ENCODE peak calls at places on chromosomes 4 and X, in nine cellular contexts. One of them, this sample, is unnamed. For H3K27me3, the result is how much of the 10 kb centered on the place peaks cover.

GRCh38 chrX:12974217-12974796 is 603 bp upstream of the TMSB4X start:
- DNase-seq in kidney epithelial cell: no peak
- DNase-seq in tibial nerve: peak
- DNase-seq in heart left ventricle: peak
- DNase-seq in upper lobe of right lung: peak
- DNase-seq in WERI-Rb-1: peak
- DNase-seq in IMR-90: peak
- DNase-seq in psoas muscle: peak
- DNase-seq in cardiac muscle cell: no peak
- DNase-seq in this sample: no peak

GRCh38 chrX:152635941-152636340 is 1.8 kb upstream of the GABRQ start:
- DNase-seq in IMR-90: peak
- DNase-seq in WERI-Rb-1: peak
- DNase-seq in cardiac muscle cell: peak
- DNase-seq in upper lobe of right lung: no peak
- DNase-seq in heart left ventricle: no peak
- DNase-seq in kidney epithelial cell: no peak
- DNase-seq in tibial nerve: peak
- DNase-seq in psoas muscle: no peak
- DNase-seq in this sample: no peak

GRCh38 chrX:97252111-97252510 is 368.4 kb downstream of the RPA4 start:
- DNase-seq in heart left ventricle: no peak
- DNase-seq in kidney epithelial cell: no peak
- DNase-seq in upper lobe of right lung: no peak
- DNase-seq in psoas muscle: no peak
- DNase-seq in WERI-Rb-1: no peak
- DNase-seq in IMR-90: no peak
- DNase-seq in cardiac muscle cell: no peak
- DNase-seq in tibial nerve: no peak
- DNase-seq in this sample: no peak

GRCh38 chr4:4730214-4730613 is 129.3 kb upstream of the MSX1 start:
- DNase-seq in psoas muscle: no peak
- DNase-seq in upper lobe of right lung: no peak
- DNase-seq in cardiac muscle cell: no peak
- DNase-seq in IMR-90: no peak
- DNase-seq in heart left ventricle: no peak
- DNase-seq in tibial nerve: no peak
- DNase-seq in kidney epithelial cell: no peak
- DNase-seq in WERI-Rb-1: no peak
- DNase-seq in this sample: no peak

GRCh38 chr4:152970102-152970820 is 34.1 kb downstream of the FHDC1 start:
- DNase-seq in IMR-90: peak
- DNase-seq in heart left ventricle: no peak
- DNase-seq in WERI-Rb-1: no peak
- DNase-seq in cardiac muscle cell: no peak
- DNase-seq in psoas muscle: no peak
- DNase-seq in kidney epithelial cell: no peak
- DNase-seq in upper lobe of right lung: no peak
- DNase-seq in tibial nerve: no peak
- DNase-seq in this sample: peak

GRCh38 chr4:56424176-56424575 is 11.2 kb downstream of the PPAT start:
- DNase-seq in heart left ventricle: no peak
- DNase-seq in upper lobe of right lung: no peak
- DNase-seq in IMR-90: no peak
- DNase-seq in cardiac muscle cell: peak
- DNase-seq in kidney epithelial cell: no peak
- DNase-seq in WERI-Rb-1: no peak
- DNase-seq in psoas muscle: no peak
- DNase-seq in tibial nerve: no peak
- DNase-seq in this sample: no peak

GRCh38 chr4:158809611-158810486 is 41.0 kb downstream of the FNIP2 start:
- DNase-seq in kidney epithelial cell: peak
- DNase-seq in heart left ventricle: no peak
- DNase-seq in psoas muscle: no peak
- DNase-seq in cardiac muscle cell: peak
- DNase-seq in tibial nerve: peak
- DNase-seq in upper lobe of right lung: no peak
- DNase-seq in IMR-90: peak
- DNase-seq in WERI-Rb-1: no peak
- DNase-seq in this sample: peak

GRCh38 chr4:157983300-157983699 is 189.5 kb downstream of the GASK1B start:
- DNase-seq in cardiac muscle cell: no peak
- DNase-seq in upper lobe of right lung: no peak
- DNase-seq in heart left ventricle: no peak
- DNase-seq in psoas muscle: no peak
- DNase-seq in WERI-Rb-1: no peak
- DNase-seq in IMR-90: no peak
- DNase-seq in tibial nerve: no peak
- DNase-seq in kidney epithelial cell: no peak
- DNase-seq in this sample: no peak

GRCh38 chr4:677431-678293 is 3.3 kb downstream of the MYL5 start:
- DNase-seq in WERI-Rb-1: no peak
- DNase-seq in upper lobe of right lung: no peak
- DNase-seq in cardiac muscle cell: no peak
- DNase-seq in IMR-90: no peak
- DNase-seq in kidney epithelial cell: no peak
- DNase-seq in tibial nerve: no peak
- DNase-seq in heart left ventricle: no peak
- DNase-seq in psoas muscle: peak
- DNase-seq in this sample: no peak

GRCh38 chr4:142815834-142816233 is 30.3 kb downstream of the INPP4B start:
- DNase-seq in tibial nerve: peak
- DNase-seq in cardiac muscle cell: no peak
- DNase-seq in WERI-Rb-1: no peak
- DNase-seq in upper lobe of right lung: no peak
- DNase-seq in psoas muscle: no peak
- DNase-seq in IMR-90: peak
- DNase-seq in kidney epithelial cell: peak
- DNase-seq in heart left ventricle: no peak
- DNase-seq in this sample: peak

GRCh38 chr4:183244506-183244905 is 75.6 kb downstream of the CLDN22 start:
- DNase-seq in kidney epithelial cell: no peak
- DNase-seq in psoas muscle: no peak
- DNase-seq in IMR-90: no peak
- DNase-seq in WERI-Rb-1: no peak
- DNase-seq in tibial nerve: no peak
- DNase-seq in upper lobe of right lung: no peak
- DNase-seq in heart left ventricle: no peak
- DNase-seq in cardiac muscle cell: no peak
- DNase-seq in this sample: no peak

GRCh38 chr4:7209699-7210098 is 17.4 kb downstream of the SORCS2 start:
- DNase-seq in WERI-Rb-1: no peak
- DNase-seq in psoas muscle: no peak
- DNase-seq in IMR-90: no peak
- DNase-seq in tibial nerve: no peak
- DNase-seq in upper lobe of right lung: no peak
- DNase-seq in kidney epithelial cell: no peak
- DNase-seq in cardiac muscle cell: no peak
- DNase-seq in heart left ventricle: no peak
- DNase-seq in this sample: no peak

GRCh38 chr4:166493828-166494432 is 620.9 kb downstream of the TLL1 start:
- DNase-seq in tibial nerve: no peak
- DNase-seq in psoas muscle: no peak
- DNase-seq in kidney epithelial cell: no peak
- DNase-seq in IMR-90: no peak
- DNase-seq in upper lobe of right lung: no peak
- DNase-seq in WERI-Rb-1: no peak
- DNase-seq in cardiac muscle cell: no peak
- DNase-seq in heart left ventricle: no peak
- DNase-seq in this sample: no peak

GRCh38 chrX:77347572-77347971 is 99.6 kb upstream of the FGF16 start:
- DNase-seq in heart left ventricle: no peak
- DNase-seq in kidney epithelial cell: no peak
- DNase-seq in WERI-Rb-1: no peak
- DNase-seq in upper lobe of right lung: no peak
- DNase-seq in IMR-90: no peak
- DNase-seq in tibial nerve: no peak
- DNase-seq in cardiac muscle cell: no peak
- DNase-seq in psoas muscle: no peak
- DNase-seq in this sample: no peak

GRCh38 chr4:865572-865971 is 39.6 kb upstream of the CPLX1 start:
- DNase-seq in cardiac muscle cell: no peak
- DNase-seq in psoas muscle: no peak
- DNase-seq in tibial nerve: no peak
- DNase-seq in heart left ventricle: no peak
- DNase-seq in kidney epithelial cell: no peak
- DNase-seq in IMR-90: no peak
- DNase-seq in upper lobe of right lung: no peak
- DNase-seq in WERI-Rb-1: no peak
- DNase-seq in this sample: no peak

GRCh38 chrX:69551421-69552009 is 47.4 kb downstream of the NALF2 start:
- DNase-seq in kidney epithelial cell: no peak
- DNase-seq in tibial nerve: no peak
- DNase-seq in heart left ventricle: no peak
- DNase-seq in cardiac muscle cell: no peak
- DNase-seq in psoas muscle: no peak
- DNase-seq in IMR-90: no peak
- DNase-seq in WERI-Rb-1: no peak
- DNase-seq in upper lobe of right lung: no peak
- DNase-seq in this sample: no peak

GRCh38 chr4:145308598-145308997 is 128.2 kb upstream of the OTUD4 start:
- DNase-seq in psoas muscle: no peak
- DNase-seq in kidney epithelial cell: no peak
- DNase-seq in IMR-90: peak
- DNase-seq in heart left ventricle: no peak
- DNase-seq in upper lobe of right lung: no peak
- DNase-seq in cardiac muscle cell: no peak
- DNase-seq in WERI-Rb-1: no peak
- DNase-seq in tibial nerve: no peak
- DNase-seq in this sample: no peak

GRCh38 chr4:146243141-146243882 is 29.0 kb downstream of the REELD1 start:
- DNase-seq in heart left ventricle: no peak
- DNase-seq in psoas muscle: peak
- DNase-seq in WERI-Rb-1: peak
- DNase-seq in IMR-90: peak
- DNase-seq in kidney epithelial cell: no peak
- DNase-seq in cardiac muscle cell: no peak
- DNase-seq in upper lobe of right lung: peak
- DNase-seq in tibial nerve: no peak
- DNase-seq in this sample: no peak

DNA sequence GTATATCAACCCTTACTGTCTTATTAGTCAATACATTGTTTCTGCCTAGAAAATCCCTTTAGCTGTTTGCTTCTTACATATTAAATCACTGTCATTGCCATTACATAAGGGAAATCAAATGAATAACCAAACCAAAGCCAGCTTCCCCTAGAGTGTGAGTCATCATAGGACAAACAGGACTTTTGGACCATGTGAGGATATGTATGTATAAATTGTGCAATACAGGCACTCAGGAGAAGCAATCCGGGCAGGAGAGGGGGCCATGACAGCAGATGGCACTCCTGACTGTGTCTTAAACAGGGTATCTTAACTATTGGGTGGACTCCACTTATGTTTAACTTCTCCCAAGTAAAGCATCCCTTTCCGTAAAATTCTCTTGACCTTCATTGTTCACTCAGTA is 508.4 kb upstream of the ARX start:
- DNase-seq in tibial nerve: no peak
- DNase-seq in heart left ventricle: no peak
- DNase-seq in upper lobe of right lung: no peak
- DNase-seq in cardiac muscle cell: no peak
- DNase-seq in kidney epithelial cell: no peak
- DNase-seq in WERI-Rb-1: no peak
- DNase-seq in IMR-90: peak
- DNase-seq in psoas muscle: no peak
- DNase-seq in this sample: no peak
- TF ChIP-seq CTCF in tibial nerve: no peak
- TF ChIP-seq CTCF in heart left ventricle: no peak
- TF ChIP-seq CTCF in upper lobe of right lung: no peak
- TF ChIP-seq CTCF in cardiac muscle cell: no peak
- TF ChIP-seq CTCF in kidney epithelial cell: no peak
- TF ChIP-seq CTCF in WERI-Rb-1: no peak
- TF ChIP-seq CTCF in IMR-90: no peak
- TF ChIP-seq CTCF in psoas muscle: no peak
- TF ChIP-seq CTCF in this sample: no peak

GRCh38 chrX:71095971-71096701 is 485 bp downstream of the FOXO4 start:
- DNase-seq in upper lobe of right lung: no peak
- DNase-seq in IMR-90: peak
- DNase-seq in WERI-Rb-1: no peak
- DNase-seq in cardiac muscle cell: no peak
- DNase-seq in psoas muscle: no peak
- DNase-seq in tibial nerve: peak
- DNase-seq in kidney epithelial cell: no peak
- DNase-seq in heart left ventricle: no peak
- DNase-seq in this sample: no peak
- H3K27me3 ChIP-seq in upper lobe of right lung: under half
- H3K27me3 ChIP-seq in IMR-90: under half
- H3K27me3 ChIP-seq in WERI-Rb-1: under half
- H3K27me3 ChIP-seq in cardiac muscle cell: under half
- H3K27me3 ChIP-seq in psoas muscle: under half
- H3K27me3 ChIP-seq in tibial nerve: under half
- H3K27me3 ChIP-seq in kidney epithelial cell: under half
- H3K27me3 ChIP-seq in heart left ventricle: under half
- H3K27me3 ChIP-seq in this sample: under half

DNA sequence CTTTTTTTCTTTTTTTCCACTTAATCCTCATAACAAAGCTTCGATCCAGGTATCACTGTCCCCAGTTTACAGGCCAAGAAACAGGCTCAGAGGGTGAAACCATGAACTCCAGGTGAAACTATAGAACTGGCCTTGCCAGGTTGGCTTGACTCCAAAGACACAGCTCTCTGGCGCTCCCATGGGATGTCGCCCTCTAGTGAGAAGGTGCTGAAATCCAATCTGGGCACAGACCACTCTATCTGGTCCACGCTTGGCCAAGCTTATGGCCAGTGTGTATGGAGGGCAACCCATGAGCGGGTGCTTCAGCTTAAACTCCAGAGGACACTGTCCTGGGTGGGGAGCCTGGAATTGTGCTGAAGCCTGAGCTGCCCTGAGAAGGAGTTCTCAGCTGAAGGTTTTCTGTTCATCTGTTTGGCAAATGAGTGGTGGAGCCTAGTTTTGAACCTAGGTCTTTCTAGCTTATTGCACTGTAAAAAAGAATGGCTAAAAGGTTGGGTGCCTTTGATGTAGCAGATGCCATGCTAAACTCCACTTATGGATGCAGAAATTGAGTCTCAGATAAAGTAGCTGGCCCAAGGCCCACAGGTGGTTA is 70.5 kb downstream of the SEL1L3 start:
- DNase-seq in WERI-Rb-1: peak
- DNase-seq in tibial nerve: no peak
- DNase-seq in upper lobe of right lung: no peak
- DNase-seq in kidney epithelial cell: no peak
- DNase-seq in cardiac muscle cell: peak
- DNase-seq in psoas muscle: no peak
- DNase-seq in heart left ventricle: no peak
- DNase-seq in IMR-90: no peak
- DNase-seq in this sample: no peak
- TF ChIP-seq CTCF in WERI-Rb-1: peak
- TF ChIP-seq CTCF in tibial nerve: no peak
- TF ChIP-seq CTCF in upper lobe of right lung: peak
- TF ChIP-seq CTCF in kidney epithelial cell: peak
- TF ChIP-seq CTCF in cardiac muscle cell: peak
- TF ChIP-seq CTCF in psoas muscle: no peak
- TF ChIP-seq CTCF in heart left ventricle: peak
- TF ChIP-seq CTCF in IMR-90: peak
- TF ChIP-seq CTCF in this sample: peak

DNA sequence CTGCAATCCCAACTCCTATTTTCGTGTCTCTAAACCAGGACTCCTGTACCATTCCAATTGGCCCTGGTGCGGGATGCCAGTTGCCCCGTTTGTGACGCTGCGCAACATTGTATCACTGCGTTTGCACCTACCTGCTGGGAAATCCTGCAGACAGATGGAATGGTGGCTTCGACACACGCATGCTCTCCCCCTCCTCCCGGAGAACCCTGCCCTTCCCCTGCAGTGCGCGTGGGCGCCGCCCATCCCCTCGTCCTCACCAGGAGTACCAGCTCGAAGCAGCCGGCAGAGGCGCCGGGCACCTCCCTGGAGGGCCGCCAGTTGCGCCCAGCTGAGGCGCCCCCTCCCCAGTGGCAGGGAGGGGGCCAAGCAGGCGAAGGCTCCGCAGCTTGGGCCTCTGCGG is 1.4 kb downstream of the DGKK start:
- DNase-seq in WERI-Rb-1: no peak
- DNase-seq in cardiac muscle cell: no peak
- DNase-seq in upper lobe of right lung: no peak
- DNase-seq in kidney epithelial cell: no peak
- DNase-seq in tibial nerve: no peak
- DNase-seq in psoas muscle: peak
- DNase-seq in IMR-90: no peak
- DNase-seq in heart left ventricle: no peak
- DNase-seq in this sample: no peak
- H3K27me3 ChIP-seq in WERI-Rb-1: half or more
- H3K27me3 ChIP-seq in cardiac muscle cell: under half
- H3K27me3 ChIP-seq in upper lobe of right lung: under half
- H3K27me3 ChIP-seq in kidney epithelial cell: under half
- H3K27me3 ChIP-seq in tibial nerve: half or more
- H3K27me3 ChIP-seq in psoas muscle: under half
- H3K27me3 ChIP-seq in IMR-90: under half
- H3K27me3 ChIP-seq in heart left ventricle: under half
- H3K27me3 ChIP-seq in this sample: under half

This sample was measured in BJ.